ENCODE peak calls at places on chromosomes 11 and 22, in six cellular contexts. One of them, this sample, is unnamed.

GRCh38 chr22:49946612-49947295 is 13.8 kb upstream of the PIM3 start:
- DNase-seq in astrocyte of the spinal cord: no peak
- DNase-seq in BJ: no peak
- DNase-seq in lung: no peak
- DNase-seq in fibroblast of villous mesenchyme: no peak
- DNase-seq in hepatocyte: no peak
- DNase-seq in this sample: no peak

GRCh38 chr22:44025171-44026065 is 1.3 kb downstream of the PARVB start:
- DNase-seq in fibroblast of villous mesenchyme: no peak
- DNase-seq in astrocyte of the spinal cord: no peak
- DNase-seq in lung: no peak
- DNase-seq in hepatocyte: no peak
- DNase-seq in BJ: no peak
- DNase-seq in this sample: peak

GRCh38 chr11:34860034-34860433 is 56.1 kb downstream of the APIP start:
- DNase-seq in hepatocyte: no peak
- DNase-seq in fibroblast of villous mesenchyme: no peak
- DNase-seq in lung: no peak
- DNase-seq in astrocyte of the spinal cord: no peak
- DNase-seq in BJ: no peak
- DNase-seq in this sample: no peak

GRCh38 chr11:96267490-96268010 is 75.4 kb downstream of the MAML2 start:
- DNase-seq in hepatocyte: no peak
- DNase-seq in fibroblast of villous mesenchyme: peak
- DNase-seq in lung: no peak
- DNase-seq in BJ: no peak
- DNase-seq in astrocyte of the spinal cord: no peak
- DNase-seq in this sample: peak

GRCh38 chr11:21142007-21142406 is 472.6 kb downstream of the NELL1 start:
- DNase-seq in BJ: no peak
- DNase-seq in lung: no peak
- DNase-seq in hepatocyte: peak
- DNase-seq in astrocyte of the spinal cord: no peak
- DNase-seq in fibroblast of villous mesenchyme: no peak
- DNase-seq in this sample: no peak

GRCh38 chr11:134664447-134664846 is 252.4 kb upstream of the B3GAT1 start:
- DNase-seq in BJ: no peak
- DNase-seq in fibroblast of villous mesenchyme: no peak
- DNase-seq in lung: no peak
- DNase-seq in hepatocyte: no peak
- DNase-seq in astrocyte of the spinal cord: no peak
- DNase-seq in this sample: no peak

GRCh38 chr22:32080904-32081303 is 37.8 kb downstream of the SLC5A1 start:
- DNase-seq in BJ: no peak
- DNase-seq in hepatocyte: peak
- DNase-seq in lung: no peak
- DNase-seq in fibroblast of villous mesenchyme: peak
- DNase-seq in astrocyte of the spinal cord: peak
- DNase-seq in this sample: peak

GRCh38 chr11:69448471-69449284 is 32.8 kb upstream of the LINC01488 start:
- DNase-seq in BJ: no peak
- DNase-seq in astrocyte of the spinal cord: no peak
- DNase-seq in hepatocyte: no peak
- DNase-seq in lung: no peak
- DNase-seq in fibroblast of villous mesenchyme: no peak
- DNase-seq in this sample: no peak

GRCh38 chr11:45853616-45854219 is 6.4 kb downstream of the CRY2 start:
- DNase-seq in lung: no peak
- DNase-seq in BJ: no peak
- DNase-seq in hepatocyte: no peak
- DNase-seq in fibroblast of villous mesenchyme: no peak
- DNase-seq in astrocyte of the spinal cord: no peak
- DNase-seq in this sample: no peak

DNA sequence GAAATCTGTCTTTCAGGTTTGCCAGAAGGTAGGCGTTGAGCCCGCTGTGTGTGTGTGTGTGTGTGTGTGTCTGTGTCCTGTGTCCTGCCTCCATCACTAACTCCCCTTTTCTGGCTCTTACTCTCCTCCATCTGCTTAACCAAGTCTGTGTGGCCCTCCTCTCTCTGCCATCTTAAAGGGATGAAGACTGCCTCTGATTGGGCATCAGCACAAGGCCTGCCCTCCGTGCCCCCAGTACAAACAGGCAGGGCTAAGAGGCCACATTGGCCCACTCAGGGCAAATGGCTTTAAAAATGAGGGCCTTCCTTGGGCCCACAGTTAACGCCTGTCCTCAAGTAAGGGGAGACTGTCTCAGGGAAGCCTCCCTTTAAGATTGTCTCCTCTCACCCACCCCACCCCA is 10.9 kb downstream of the RCOR2 start:
- DNase-seq in hepatocyte: no peak
- DNase-seq in astrocyte of the spinal cord: no peak
- DNase-seq in lung: no peak
- DNase-seq in BJ: no peak
- DNase-seq in fibroblast of villous mesenchyme: no peak
- DNase-seq in this sample: no peak
- TF ChIP-seq CTCF in hepatocyte: no peak
- TF ChIP-seq CTCF in astrocyte of the spinal cord: no peak
- TF ChIP-seq CTCF in lung: no peak
- TF ChIP-seq CTCF in BJ: no peak
- TF ChIP-seq CTCF in fibroblast of villous mesenchyme: no peak
- TF ChIP-seq CTCF in this sample: no peak

GRCh38 chr11:7522546-7522945 is 8.7 kb downstream of the PPFIBP2 start:
- DNase-seq in lung: no peak
- DNase-seq in BJ: no peak
- DNase-seq in astrocyte of the spinal cord: no peak
- DNase-seq in hepatocyte: no peak
- DNase-seq in fibroblast of villous mesenchyme: no peak
- DNase-seq in this sample: no peak
- H3K4me3 ChIP-seq in lung: no peak
- H3K4me3 ChIP-seq in BJ: no peak
- H3K4me3 ChIP-seq in astrocyte of the spinal cord: no peak
- H3K4me3 ChIP-seq in hepatocyte: no peak
- H3K4me3 ChIP-seq in fibroblast of villous mesenchyme: no peak
- H3K4me3 ChIP-seq in this sample: no peak

DNA sequence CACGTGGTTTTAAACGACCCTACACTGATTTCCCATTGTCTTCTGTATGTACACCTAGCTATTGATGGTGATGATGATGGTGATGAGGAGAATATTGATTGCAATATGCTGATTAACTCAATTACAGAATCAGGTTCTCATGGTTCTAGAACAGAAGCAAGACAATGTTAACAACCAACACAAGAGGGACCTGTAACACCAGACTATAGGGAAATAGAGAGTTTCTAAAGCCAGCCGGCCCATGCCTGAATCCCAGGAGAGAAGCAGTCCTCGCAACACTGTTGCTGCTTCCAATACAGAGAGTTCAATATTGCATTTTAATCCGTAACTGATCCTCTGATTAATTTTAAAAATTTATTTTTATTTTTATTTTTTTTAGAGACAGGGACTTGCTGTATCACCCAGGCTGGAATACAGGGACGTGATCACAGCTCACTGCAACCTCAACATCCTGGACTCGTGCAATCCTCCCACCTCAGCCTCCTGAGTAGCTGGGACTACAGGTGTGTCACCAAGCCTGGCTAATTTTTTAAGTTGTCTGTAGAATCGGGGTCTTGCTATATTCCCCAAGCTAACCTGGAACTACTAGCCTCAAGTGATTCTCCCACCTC is 22.2 kb upstream of the UBASH3B start:
- DNase-seq in fibroblast of villous mesenchyme: peak
- DNase-seq in astrocyte of the spinal cord: peak
- DNase-seq in lung: no peak
- DNase-seq in BJ: no peak
- DNase-seq in hepatocyte: peak
- DNase-seq in this sample: no peak
- TF ChIP-seq CTCF in fibroblast of villous mesenchyme: peak
- TF ChIP-seq CTCF in astrocyte of the spinal cord: peak
- TF ChIP-seq CTCF in lung: peak
- TF ChIP-seq CTCF in BJ: peak
- TF ChIP-seq CTCF in hepatocyte: peak
- TF ChIP-seq CTCF in this sample: peak

DNA sequence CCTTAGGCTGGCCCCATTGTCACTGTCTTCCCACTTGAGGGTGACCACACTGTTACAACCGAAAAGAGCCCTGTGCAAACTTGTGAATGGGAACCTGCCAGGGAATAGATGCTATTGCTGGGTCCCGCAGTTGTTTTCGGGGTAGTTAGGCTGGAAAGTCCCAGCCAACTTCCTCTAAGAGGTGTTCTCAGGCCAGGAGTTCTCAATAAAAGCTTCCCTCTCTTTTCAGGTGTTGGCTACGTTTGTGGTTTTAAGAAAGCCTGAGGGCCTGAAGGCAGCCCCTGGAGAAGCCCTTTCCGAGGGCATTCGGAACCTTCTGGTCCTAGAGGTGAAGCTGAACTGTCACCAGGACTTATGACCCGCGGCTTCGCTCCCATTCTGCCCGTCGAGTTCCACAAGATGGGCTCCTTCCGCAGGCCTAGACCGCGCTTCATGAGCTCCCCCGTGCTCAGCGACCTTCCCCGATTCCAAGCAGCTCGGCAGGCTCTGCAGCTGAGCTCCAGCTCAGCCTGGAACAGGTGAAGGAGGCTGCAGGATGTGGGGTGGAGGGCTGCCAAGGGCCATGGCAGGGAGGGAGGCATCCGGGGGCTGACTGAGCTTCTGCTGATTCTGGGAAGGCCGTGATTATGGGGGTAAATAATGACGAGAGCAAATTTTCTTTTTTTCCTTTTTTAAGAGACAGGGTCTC is 104.8 kb downstream of the PRR5L start:
- DNase-seq in hepatocyte: no peak
- DNase-seq in BJ: no peak
- DNase-seq in astrocyte of the spinal cord: no peak
- DNase-seq in lung: no peak
- DNase-seq in fibroblast of villous mesenchyme: no peak
- DNase-seq in this sample: no peak
- H3K4me3 ChIP-seq in hepatocyte: no peak
- H3K4me3 ChIP-seq in BJ: no peak
- H3K4me3 ChIP-seq in astrocyte of the spinal cord: no peak
- H3K4me3 ChIP-seq in lung: no peak
- H3K4me3 ChIP-seq in fibroblast of villous mesenchyme: no peak
- H3K4me3 ChIP-seq in this sample: no peak

DNA sequence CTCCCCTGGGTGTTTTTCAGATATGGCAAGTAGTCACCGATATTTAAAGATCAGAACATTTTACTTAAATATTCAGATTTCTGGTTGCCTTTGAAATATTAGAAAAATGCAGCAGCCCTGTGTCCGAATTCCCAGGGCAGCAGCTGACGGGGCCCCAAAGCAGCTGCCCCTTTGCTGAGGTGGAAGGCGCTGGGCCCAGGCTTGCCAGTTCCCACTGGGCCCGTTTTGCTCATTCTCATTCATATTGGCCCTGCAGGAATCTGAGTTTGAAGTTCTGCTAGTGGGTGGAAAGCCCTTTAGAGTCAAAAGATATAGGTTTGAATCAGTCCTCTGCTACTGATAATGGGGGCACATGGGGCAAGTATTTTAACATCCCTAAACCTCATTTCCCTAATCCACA is 692.1 kb downstream of the OPCML start:
- DNase-seq in astrocyte of the spinal cord: no peak
- DNase-seq in fibroblast of villous mesenchyme: no peak
- DNase-seq in BJ: no peak
- DNase-seq in lung: no peak
- DNase-seq in hepatocyte: no peak
- DNase-seq in this sample: no peak
- TF ChIP-seq CTCF in astrocyte of the spinal cord: no peak
- TF ChIP-seq CTCF in fibroblast of villous mesenchyme: no peak
- TF ChIP-seq CTCF in BJ: no peak
- TF ChIP-seq CTCF in lung: no peak
- TF ChIP-seq CTCF in hepatocyte: no peak
- TF ChIP-seq CTCF in this sample: no peak

GRCh38 chr22:25637672-25638071 is 73.2 kb downstream of the GRK3 start:
- DNase-seq in fibroblast of villous mesenchyme: no peak
- DNase-seq in BJ: no peak
- DNase-seq in astrocyte of the spinal cord: no peak
- DNase-seq in hepatocyte: no peak
- DNase-seq in lung: no peak
- DNase-seq in this sample: no peak
- H3K4me3 ChIP-seq in fibroblast of villous mesenchyme: no peak
- H3K4me3 ChIP-seq in BJ: no peak
- H3K4me3 ChIP-seq in astrocyte of the spinal cord: no peak
- H3K4me3 ChIP-seq in hepatocyte: no peak
- H3K4me3 ChIP-seq in lung: no peak
- H3K4me3 ChIP-seq in this sample: no peak

GRCh38 chr22:42560781-42561180 is 7.0 kb downstream of the SERHL2 start:
- DNase-seq in astrocyte of the spinal cord: peak
- DNase-seq in hepatocyte: no peak
- DNase-seq in BJ: no peak
- DNase-seq in fibroblast of villous mesenchyme: no peak
- DNase-seq in lung: no peak
- DNase-seq in this sample: no peak
- TF ChIP-seq CTCF in astrocyte of the spinal cord: peak
- TF ChIP-seq CTCF in hepatocyte: peak
- TF ChIP-seq CTCF in BJ: peak
- TF ChIP-seq CTCF in fibroblast of villous mesenchyme: peak
- TF ChIP-seq CTCF in lung: peak
- TF ChIP-seq CTCF in this sample: peak

DNA sequence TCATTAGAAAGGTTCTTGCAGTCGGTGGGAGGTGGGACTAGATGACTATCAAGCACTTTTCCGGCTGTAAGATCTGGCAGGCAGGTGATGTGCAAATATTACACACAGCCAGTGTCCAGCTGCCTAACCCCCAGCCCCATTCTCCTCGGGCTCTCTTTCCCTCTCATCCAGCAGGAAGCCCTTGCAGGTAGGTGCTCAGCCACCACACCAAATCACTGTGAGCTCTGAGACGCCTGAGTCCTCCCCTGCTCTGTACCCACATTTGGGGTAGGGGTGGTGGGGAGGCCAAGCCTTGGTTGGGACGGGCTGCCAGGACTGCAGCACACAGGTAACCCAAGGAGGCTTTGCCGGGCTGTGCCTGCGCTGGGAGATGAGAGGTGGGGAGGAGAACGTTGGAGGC is 601 bp downstream of the ART5 start:
- DNase-seq in fibroblast of villous mesenchyme: no peak
- DNase-seq in astrocyte of the spinal cord: no peak
- DNase-seq in lung: no peak
- DNase-seq in BJ: no peak
- DNase-seq in hepatocyte: no peak
- DNase-seq in this sample: no peak
- H3K4me3 ChIP-seq in fibroblast of villous mesenchyme: no peak
- H3K4me3 ChIP-seq in astrocyte of the spinal cord: no peak
- H3K4me3 ChIP-seq in lung: no peak
- H3K4me3 ChIP-seq in BJ: no peak
- H3K4me3 ChIP-seq in hepatocyte: no peak
- H3K4me3 ChIP-seq in this sample: no peak

GRCh38 chr11:115134886-115135285 is 369.3 kb downstream of the CADM1 start:
- DNase-seq in astrocyte of the spinal cord: no peak
- DNase-seq in fibroblast of villous mesenchyme: no peak
- DNase-seq in BJ: no peak
- DNase-seq in lung: no peak
- DNase-seq in hepatocyte: no peak
- DNase-seq in this sample: no peak

GRCh38 chr11:115133810-115134209 is 370.4 kb downstream of the CADM1 start:
- DNase-seq in lung: no peak
- DNase-seq in BJ: no peak
- DNase-seq in fibroblast of villous mesenchyme: no peak
- DNase-seq in astrocyte of the spinal cord: no peak
- DNase-seq in hepatocyte: no peak
- DNase-seq in this sample: no peak

GRCh38 chr11:115135936-115136335 is 368.3 kb downstream of the CADM1 start:
- DNase-seq in fibroblast of villous mesenchyme: no peak
- DNase-seq in hepatocyte: no peak
- DNase-seq in astrocyte of the spinal cord: no peak
- DNase-seq in lung: no peak
- DNase-seq in BJ: no peak
- DNase-seq in this sample: no peak

GRCh38 chr11:115129771-115130306 is 374.4 kb downstream of the CADM1 start:
- DNase-seq in astrocyte of the spinal cord: no peak
- DNase-seq in lung: no peak
- DNase-seq in fibroblast of villous mesenchyme: no peak
- DNase-seq in BJ: no peak
- DNase-seq in hepatocyte: no peak
- DNase-seq in this sample: no peak

GRCh38 chr11:115132829-115133228 is 371.4 kb downstream of the CADM1 start:
- DNase-seq in fibroblast of villous mesenchyme: no peak
- DNase-seq in lung: no peak
- DNase-seq in BJ: no peak
- DNase-seq in hepatocyte: peak
- DNase-seq in astrocyte of the spinal cord: no peak
- DNase-seq in this sample: no peak
- TF ChIP-seq CTCF in fibroblast of villous mesenchyme: no peak
- TF ChIP-seq CTCF in lung: no peak
- TF ChIP-seq CTCF in BJ: no peak
- TF ChIP-seq CTCF in hepatocyte: peak
- TF ChIP-seq CTCF in astrocyte of the spinal cord: peak
- TF ChIP-seq CTCF in this sample: peak

This sample was measured in GM12864.